ENCODE peak calls at places on chromosomes 16 and 17, in five cellular contexts. L is activated CD4-positive, alpha-beta memory T cell treated with anti-CD3 and anti-CD28 coated beads, Interleukin-2, amount 10 ng/mL, durations not matched to agents 7 days and 5 days; A is AML-193; R is HTR-8/SVneo; W is T follicular helper cell. J is an unnamed sample.

GRCh38 chr17:36940313-36941264 is 3.3 kb downstream of the LHX1 start:
- DNase-seq in L (no peak), A (no peak), R (no peak), W (no peak), J (no peak)

GRCh38 chr16:14309906-14310305 is 238.8 kb downstream of the MRTFB start:
- DNase-seq in L (no peak), A (no peak), R (no peak), W (no peak), J (no peak)

GRCh38 chr17:6387442-6387841 is 47.5 kb downstream of the AIPL1 start:
- DNase-seq in L (no peak), A (no peak), R (no peak), W (no peak), J (no peak)

GRCh38 chr16:396605-397004 is 394 bp upstream of the NME4 start:
- DNase-seq in L (no peak), A (peak), R (peak), W (no peak), J (no peak)

GRCh38 chr16:66894948-66895696 is 14.8 kb downstream of the PDP2 start:
- DNase-seq in L (peak), A (peak), R (peak), W (peak), J (no peak)

GRCh38 chr17:16977932-16978331 is 6.0 kb upstream of the TNFRSF13B start:
- DNase-seq in L (no peak), A (no peak), R (peak), W (no peak), J (no peak)

GRCh38 chr17:54992797-54993639 is 24.5 kb downstream of the STXBP4 start:
- DNase-seq in L (no peak), A (peak), R (peak), W (no peak), J (peak)

GRCh38 chr16:21590791-21591190 is 8.6 kb upstream of the METTL9 start:
- DNase-seq in L (no peak), A (peak), R (no peak), W (no peak), J (no peak)

GRCh38 chr17:73598131-73598680 is 46.0 kb downstream of the SDK2 start:
- DNase-seq in L (no peak), A (no peak), R (no peak), W (no peak), J (no peak)

GRCh38 chr16:58197314-58198012 is 443 bp downstream of the CSNK2A2 start:
- DNase-seq in L (peak), A (no peak), R (peak), W (no peak), J (no peak)

GRCh38 chr16:56708418-56708817 is 21.5 kb upstream of the NUP93 start:
- DNase-seq in L (peak), A (no peak), R (no peak), W (no peak), J (no peak)

GRCh38 chr16:88936008-88936912 is 40.7 kb downstream of the CBFA2T3 start:
- DNase-seq in L (peak), A (peak), R (no peak), W (no peak), J (no peak)

GRCh38 chr17:80790021-80790765 is 201.4 kb upstream of the CHMP6 start:
- DNase-seq in L (peak), A (no peak), R (no peak), W (no peak), J (no peak)

GRCh38 chr17:4393806-4394205 is 27.3 kb upstream of the UBE2G1 start:
- DNase-seq in L (no peak), A (no peak), R (no peak), W (no peak), J (no peak)

GRCh38 chr16:84362410-84362809 is 5.9 kb upstream of the ATP2C2 start:
- DNase-seq in L (no peak), A (no peak), R (no peak), W (no peak), J (no peak)

GRCh38 chr17:19378416-19379293 is at the start of gene MAPK7:
- DNase-seq in L (no peak), A (no peak), R (no peak), W (no peak), J (no peak)

GRCh38 chr16:57946181-57946801 is 24.6 kb downstream of the CNGB1 start:
- DNase-seq in L (no peak), A (no peak), R (no peak), W (no peak), J (no peak)

J was measured in SK-N-MC.